ENCODE peak calls at places on chromosomes 3 and 15, in four cellular contexts. S, N, L and M are unnamed samples.

GRCh38 chr3:63349583-63350177 is 71.6 kb downstream of the SYNPR start:
- DNase-seq in L (peak; percentile 79), N (no peak), S (peak; percentile 80), M (peak; percentile 58)

GRCh38 chr3:120160050-120160449 is 65.8 kb upstream of the GSK3B start:
- DNase-seq in S (peak; percentile 78), N (no peak), L (peak; percentile 99), M (peak; percentile 81)

GRCh38 chr3:122484985-122485384 is 29.8 kb downstream of the KPNA1 start:
- DNase-seq in L (peak; percentile 65), S (no peak), N (no peak), M (no peak)

GRCh38 chr15:29568840-29569532 is 253.3 kb downstream of the TJP1 start:
- DNase-seq in L (peak; percentile 10), N (peak; percentile 63), S (peak; percentile 61), M (no peak)

GRCh38 chr15:100170280-100170654 is 171.5 kb downstream of the ADAMTS17 start:
- DNase-seq in N (no peak), S (peak; percentile 36), L (no peak), M (no peak)

GRCh38 chr3:14488286-14489036 is 51.7 kb downstream of the GRIP2 start:
- DNase-seq in L (no peak), S (no peak), N (no peak), M (no peak)

GRCh38 chr15:36814085-36814484 is 234.7 kb downstream of the CDIN1 start:
- DNase-seq in S (no peak), L (no peak), N (no peak), M (no peak)

GRCh38 chr15:92882697-92883642 is 17.2 kb upstream of the CHD2 start:
- DNase-seq in S (peak; percentile 62), L (peak; percentile 21), N (peak; percentile 71), M (no peak)

GRCh38 chr3:55446860-55447259 is 40.2 kb downstream of the WNT5A start:
- DNase-seq in L (no peak), N (peak; percentile 66), S (no peak), M (no peak)

GRCh38 chr3:185920168-185920567 is 17.6 kb downstream of the TRA2B start:
- DNase-seq in N (no peak), S (no peak), L (no peak), M (no peak)

GRCh38 chr3:142963266-142964149 is at the start of gene PAQR9:
- DNase-seq in N (no peak), S (no peak), L (peak; percentile 24), M (no peak)

GRCh38 chr3:169661567-169662214 is 1.8 kb downstream of the MECOM start:
- DNase-seq in L (peak; percentile 72), N (peak; percentile 67), S (no peak), M (no peak)

GRCh38 chr15:64894395-64895056 is 17.2 kb upstream of the ANKDD1A start:
- DNase-seq in N (no peak), L (no peak), S (no peak), M (no peak)

GRCh38 chr3:149662240-149662887 is 4.5 kb upstream of the WWTR1 start:
- DNase-seq in L (no peak), S (no peak), N (no peak), M (no peak)

GRCh38 chr3:152540120-152540519 is 271.4 kb downstream of the MBNL1 start:
- DNase-seq in S (no peak), L (no peak), N (no peak), M (no peak)

GRCh38 chr15:54208786-54209185 is 230.5 kb downstream of the UNC13C start:
- DNase-seq in L (no peak), S (no peak), N (no peak), M (no peak)

GRCh38 chr3:98532275-98532637 is 478 bp downstream of the GPR15 start:
- DNase-seq in N (no peak), S (no peak), L (no peak), M (no peak)

GRCh38 chr3:98536456-98537017 is 4.8 kb downstream of the GPR15 start:
- DNase-seq in S (no peak), L (no peak), N (no peak), M (no peak)

GRCh38 chr3:98532709-98533571 is 1.2 kb downstream of the GPR15 start:
- DNase-seq in N (no peak), S (no peak), L (no peak), M (no peak)

GRCh38 chr3:98534168-98534567 is 2.4 kb downstream of the GPR15 start:
- DNase-seq in S (no peak), N (no peak), L (no peak), M (no peak)

DNA sequence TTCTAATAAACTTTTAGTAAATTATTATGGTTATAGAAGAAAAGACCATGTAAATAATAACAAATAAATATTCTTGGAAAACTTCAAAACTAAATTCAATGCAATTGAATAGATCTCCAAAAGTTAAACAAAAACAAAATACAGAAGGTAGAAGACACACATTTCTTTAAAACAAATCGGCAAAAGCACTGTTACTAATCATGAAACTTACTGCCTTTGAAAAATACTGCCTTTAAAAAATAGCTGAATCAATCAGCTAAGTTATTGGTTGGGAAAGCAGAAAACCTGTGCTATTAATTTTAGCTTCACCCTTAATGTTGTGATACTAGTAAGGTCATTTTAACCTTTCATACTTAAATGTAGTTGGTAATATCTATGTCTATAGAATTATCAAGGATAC is 3.0 kb downstream of the GPR15 start:
- DNase-seq in S (no peak), L (no peak), N (no peak), M (no peak)
- H3K4me1 ChIP-seq in S (no peaks in the 10 kb centered on the region), L (no peaks in the 10 kb centered on the region), N (no peaks in the 10 kb centered on the region), M (no peaks in the 10 kb centered on the region)

DNA sequence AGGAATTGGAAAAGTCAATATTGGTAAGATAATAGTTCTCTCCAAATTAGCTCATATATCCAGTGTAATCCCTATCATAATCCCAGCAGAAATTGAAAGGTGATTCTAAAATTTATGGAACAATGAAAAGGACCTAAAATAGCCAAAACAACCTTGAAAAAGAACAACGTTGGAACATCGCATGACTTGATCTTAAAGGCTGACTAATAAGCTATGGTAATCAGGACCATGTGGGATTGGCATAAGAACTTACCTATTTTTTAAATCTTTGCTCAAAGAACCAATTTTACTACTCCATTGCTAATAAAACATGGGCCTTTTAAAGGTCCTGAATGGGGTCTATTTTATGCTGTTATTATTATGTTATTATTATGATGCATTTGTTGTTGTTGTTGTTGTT is 40.9 kb downstream of the B3GNT5 start:
- DNase-seq in N (no peak), S (no peak), L (no peak), M (no peak)
- H3K27ac ChIP-seq in N (no peak overlapping the region), S (no peak overlapping the region), L (no peak overlapping the region), M (no peak overlapping the region)

GRCh38 chr3:47601310-47601709 is 22.6 kb upstream of the CSPG5 start:
- DNase-seq in S (no peak), N (no peak), L (no peak), M (no peak)

GRCh38 chr3:47606171-47606570 is 27.5 kb upstream of the CSPG5 start:
- DNase-seq in S (no peak), L (no peak), N (no peak), M (no peak)

GRCh38 chr3:47603332-47603731 is 24.7 kb upstream of the CSPG5 start:
- DNase-seq in N (no peak), S (no peak), L (no peak), M (no peak)

GRCh38 chr3:47605646-47606045 is 27.0 kb upstream of the CSPG5 start:
- DNase-seq in N (no peak), S (no peak), L (peak; percentile 17), M (no peak)

GRCh38 chr3:47604145-47604544 is 25.5 kb upstream of the CSPG5 start:
- DNase-seq in N (no peak), S (no peak), L (no peak), M (no peak)
- H3K36me3 ChIP-seq in N (no peaks in the 10 kb centered on the region), S (peaks cover 9% of the 10 kb centered on the region), L (peaks cover 28% of the 10 kb centered on the region), M (peaks cover 18% of the 10 kb centered on the region)

DNA sequence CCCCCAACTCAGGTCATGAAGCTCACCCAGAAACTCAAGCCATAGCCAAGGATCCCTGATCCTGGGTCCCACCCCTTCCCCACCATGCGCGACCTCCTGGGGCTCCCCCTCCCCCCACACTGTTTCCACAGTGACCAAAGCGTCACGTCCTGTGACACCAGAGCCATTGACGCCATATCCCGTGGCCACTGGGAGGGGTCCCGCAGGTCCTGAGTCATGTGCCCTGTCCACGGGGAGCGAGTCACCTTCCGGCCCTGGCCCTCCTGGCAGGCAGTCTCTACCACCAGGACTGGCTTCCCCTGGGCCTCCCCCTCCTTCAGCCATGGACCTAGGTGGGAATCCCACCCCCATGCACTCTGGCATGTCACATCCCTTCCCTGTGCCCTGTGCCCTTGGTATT is 15.6 kb downstream of the SEMA3F start:
- DNase-seq in N (no peak), S (peak; percentile 79), L (peak; percentile 80), M (peak; percentile 60)
- H3K4me1 ChIP-seq in N (no peaks in the 10 kb centered on the region), S (no peaks in the 10 kb centered on the region), L (peaks cover 12% of the 10 kb centered on the region), M (peaks cover 40% of the 10 kb centered on the region)